ENCODE peak calls at places on chromosome 4, in nine cellular contexts. X, B, T, M, I, O, C, L and Y are unnamed samples.

GRCh38 chr4:124459922-124460301 is 252.6 kb downstream of the ANKRD50 start:
- DNase-seq in X (no peak), B (no peak), T (no peak), M (no peak), I (no peak), O (no peak), C (no peak), L (no peak), Y (no peak)

GRCh38 chr4:128524311-128524710 is 236.7 kb upstream of the PGRMC2 start:
- DNase-seq in X (peak; percentile 37), B (no peak), T (no peak), M (no peak), I (peak; percentile 39), O (no peak), C (no peak), L (peak; percentile 37), Y (peak; percentile 97)

GRCh38 chr4:153296424-153296823 is 48.1 kb upstream of the MND1 start:
- DNase-seq in X (no peak), B (no peak), T (no peak), M (no peak), I (peak; percentile 73), O (no peak), C (no peak), L (peak; percentile 78), Y (peak; percentile 78)

GRCh38 chr4:111400736-111401135 is 744.5 kb upstream of the FAM241A start:
- DNase-seq in X (no peak), B (no peak), T (no peak), M (no peak), I (peak; percentile 26), O (no peak), C (no peak), L (no peak), Y (peak; percentile 79)

GRCh38 chr4:53130896-53131561 is 234.8 kb downstream of the SCFD2 start:
- DNase-seq in X (no peak), B (no peak), T (no peak), M (no peak), I (no peak), O (no peak), C (no peak), L (no peak), Y (no peak)

GRCh38 chr4:142238589-142238988 is 602.2 kb downstream of the IL15 start:
- DNase-seq in X (no peak), B (no peak), T (no peak), M (no peak), I (no peak), O (no peak), C (no peak), L (peak; percentile 11), Y (peak; percentile 47)

GRCh38 chr4:10120943-10121567 is 4.5 kb upstream of the WDR1 start:
- DNase-seq in X (no peak), B (no peak), T (no peak), M (no peak), I (peak; percentile 58), O (no peak), C (no peak), L (no peak), Y (no peak)

GRCh38 chr4:6148506-6149205 is 51.7 kb downstream of the JAKMIP1 start:
- DNase-seq in X (no peak), B (no peak), T (no peak), M (no peak), I (no peak), O (no peak), C (no peak), L (no peak), Y (no peak)

GRCh38 chr4:128454281-128455075 is 166.9 kb upstream of the PGRMC2 start:
- DNase-seq in X (peak; percentile 80), B (peak; percentile 55), T (peak; percentile 30), M (peak; percentile 8), I (peak; percentile 93), O (peak; percentile 56), C (peak; percentile 71), L (peak; percentile 87), Y (peak; percentile 96)

GRCh38 chr4:138952405-138952804 is 63.2 kb upstream of the NOCT start:
- DNase-seq in X (no peak), B (no peak), T (no peak), M (no peak), I (no peak), O (no peak), C (peak; percentile 12), L (no peak), Y (no peak)

GRCh38 chr4:12897954-12898353 is 586.2 kb downstream of the RAB28 start:
- DNase-seq in X (no peak), B (no peak), T (no peak), M (no peak), I (no peak), O (no peak), C (no peak), L (no peak), Y (no peak)

GRCh38 chr4:4386736-4387392 is at the start of gene NSG1:
- DNase-seq in X (peak; percentile 71), B (peak; percentile 78), T (peak; percentile 21), M (no peak), I (peak; percentile 53), O (peak; percentile 39), C (peak; percentile 50), L (peak; percentile 65), Y (peak; percentile 11)

GRCh38 chr4:101667348-101667747 is 123.2 kb upstream of the BANK1 start:
- DNase-seq in X (no peak), B (no peak), T (no peak), M (no peak), I (no peak), O (no peak), C (no peak), L (peak; percentile 6), Y (peak; percentile 20)

GRCh38 chr4:148444296-148445070 is 2.3 kb upstream of the NR3C2 start:
- DNase-seq in X (peak; percentile 66), B (no peak), T (peak; percentile 44), M (peak; percentile 19), I (peak; percentile 48), O (peak; percentile 23), C (peak; percentile 45), L (peak; percentile 24), Y (no peak)

GRCh38 chr4:101345271-101345595 is 2.1 kb downstream of the PPP3CA start:
- DNase-seq in X (peak; percentile 24), B (no peak), T (no peak), M (no peak), I (no peak), O (no peak), C (peak; percentile 9), L (no peak), Y (peak; percentile 63)

GRCh38 chr4:7757501-7758443 is 181.9 kb downstream of the AFAP1 start:
- DNase-seq in X (peak; percentile 48), B (no peak), T (no peak), M (no peak), I (peak; percentile 16), O (peak; percentile 22), C (no peak), L (no peak), Y (no peak)